ENCODE peak calls at places on chromosomes 5 and 9, in four cellular contexts. N, Z, P and T are unnamed samples.

GRCh38 chr9:120477534-120478001 is 102.4 kb downstream of the CDK5RAP2 start:
- DNase-seq in P (peak; percentile 78), N (peak; percentile 54), Z (peak; percentile 75), T (peak; percentile 76)

GRCh38 chr5:29077451-29077850 is 2039.1 kb upstream of the CDH9 start:
- DNase-seq in P (no peak), Z (peak; percentile 67), N (no peak), T (no peak)

GRCh38 chr9:96868709-96869108 is 14.4 kb upstream of the ZNF782 start:
- DNase-seq in N (no peak), P (no peak), Z (no peak), T (peak; percentile 64)

GRCh38 chr5:145062280-145062679 is 772.9 kb downstream of the PRELID2 start:
- DNase-seq in Z (no peak), P (no peak), N (no peak), T (no peak)

GRCh38 chr5:176490291-176490690 is 42.1 kb downstream of the FAF2 start:
- DNase-seq in N (no peak), P (no peak), Z (no peak), T (no peak)

GRCh38 chr5:131226899-131227298 is 37.0 kb upstream of the CDC42SE2 start:
- DNase-seq in P (no peak), N (no peak), Z (no peak), T (no peak)

GRCh38 chr9:124015661-124016131 is 4.1 kb downstream of the LHX2 start:
- DNase-seq in P (no peak), N (no peak), Z (no peak), T (no peak)

GRCh38 chr9:120210301-120210700 is 369.7 kb downstream of the CDK5RAP2 start:
- DNase-seq in P (no peak), N (no peak), Z (no peak), T (no peak)